ENCODE peak calls at places on chromosomes 3 and 15, in four cellular contexts. F is left cardiac atrium, I is Calu3, H is T1000. C is an unnamed sample.

GRCh38 chr15:74036271-74037170 is 42.0 kb downstream of the PML start:
- DNase-seq in F (peak), I (peak), H (no peak), C (peak)

GRCh38 chr3:62201438-62202035 is 171.8 kb downstream of the FEZF2 start:
- DNase-seq in F (no peak), I (peak), H (no peak), C (peak)

GRCh38 chr3:56758539-56758981 is 43.2 kb downstream of the ARHGEF3 start:
- DNase-seq in F (no peak), I (peak), H (peak), C (no peak)

GRCh38 chr15:90664650-90665287 is 52.4 kb upstream of the BLM start:
- DNase-seq in F (peak), I (no peak), H (no peak), C (peak)

GRCh38 chr15:56440226-56440770 is 24.6 kb downstream of the MNS1 start:
- DNase-seq in F (no peak), I (no peak), H (no peak), C (no peak)

GRCh38 chr3:160372780-160373179 is 26.2 kb downstream of the IFT80 start:
- DNase-seq in F (no peak), I (no peak), H (no peak), C (no peak)

GRCh38 chr3:115922681-115923347 is 299.5 kb downstream of the GAP43 start:
- DNase-seq in F (no peak), I (peak), H (no peak), C (peak)

GRCh38 chr3:180265551-180265950 is 228.8 kb upstream of the PEX5L start:
- DNase-seq in F (no peak), I (no peak), H (no peak), C (no peak)

GRCh38 chr3:49454457-49454856 is 15.6 kb upstream of the DAG1 start:
- DNase-seq in F (no peak), I (peak), H (no peak), C (no peak)

GRCh38 chr3:45630325-45630724 is 35.8 kb downstream of the LIMD1 start:
- DNase-seq in F (no peak), I (no peak), H (no peak), C (no peak)

GRCh38 chr3:69282191-69282590 is 103.7 kb downstream of the FRMD4B start:
- DNase-seq in F (no peak), I (peak), H (no peak), C (no peak)

GRCh38 chr3:195352895-195353488 is 82.0 kb upstream of the XXYLT1 start:
- DNase-seq in F (no peak), I (peak), H (no peak), C (peak)

C was measured in HuH-7.